ENCODE peak calls at places on chromosome 2, in four cellular contexts. P is NCI-H1092 treated with DMSO at 0.1 percent for 48 hours, B is heart left ventricle, M is H54. H is an unnamed sample.

GRCh38 chr2:74881176-74881575 is 47.2 kb downstream of the HK2 start:
- DNase-seq in P (no peak), B (no peak), M (no peak), H (no peak)

GRCh38 chr2:13056259-13056843 is 339.6 kb downstream of the TRIB2 start:
- DNase-seq in P (peak; percentile 2), B (no peak), M (no peak), H (peak; percentile 2)

GRCh38 chr2:26691881-26692813 is at the start of gene KCNK3:
- DNase-seq in P (peak; percentile 72), B (peak; percentile 75), M (peak; percentile 30), H (peak; percentile 19)

GRCh38 chr2:48851161-48851560 is 95.6 kb upstream of the LHCGR start:
- DNase-seq in P (no peak), B (no peak), M (no peak), H (no peak)

GRCh38 chr2:57296795-57297517 is 749.6 kb upstream of the VRK2 start:
- DNase-seq in P (no peak), B (no peak), M (no peak), H (no peak)

GRCh38 chr2:207530160-207531023 is 630 bp downstream of the CREB1 start:
- DNase-seq in P (peak; percentile 21), B (peak; percentile 55), M (peak; percentile 30), H (peak; percentile 67)

GRCh38 chr2:126222316-126222715 is 433.6 kb upstream of the GYPC start:
- DNase-seq in P (no peak), B (no peak), M (no peak), H (peak; percentile 11)

GRCh38 chr2:146094185-146094584 is 1574.3 kb upstream of the ZEB2 start:
- DNase-seq in P (no peak), B (no peak), M (no peak), H (no peak)

GRCh38 chr2:183185534-183185933 is 61.3 kb downstream of the NUP35 start:
- DNase-seq in P (no peak), B (no peak), M (no peak), H (no peak)

GRCh38 chr2:143426296-143426695 is 297.1 kb downstream of the ARHGAP15 start:
- DNase-seq in P (no peak), B (no peak), M (peak; percentile 15), H (no peak)

GRCh38 chr2:61135510-61135909 is 26.5 kb upstream of the C2orf74 start:
- DNase-seq in P (no peak), B (no peak), M (peak; percentile 11), H (peak; percentile 39)

GRCh38 chr2:145638675-145639074 is 1118.8 kb upstream of the ZEB2 start:
- DNase-seq in P (no peak), B (no peak), M (no peak), H (no peak)

GRCh38 chr2:17918789-17919188 is 40.3 kb downstream of the KCNS3 start:
- DNase-seq in P (no peak), B (no peak), M (no peak), H (no peak)

GRCh38 chr2:218829868-218830451 is 1.6 kb downstream of the PRKAG3 start:
- DNase-seq in P (no peak), B (peak; percentile 33), M (no peak), H (no peak)

GRCh38 chr2:233273120-233273519 is 21.6 kb downstream of the ATG16L1 start:
- DNase-seq in P (no peak), B (no peak), M (no peak), H (no peak)

GRCh38 chr2:96145028-96145939 is at the start of gene DUSP2:
- DNase-seq in P (peak; percentile 31), B (peak; percentile 79), M (no peak), H (peak; percentile 67)

GRCh38 chr2:233217892-233218377 is 33.5 kb upstream of the ATG16L1 start:
- DNase-seq in P (no peak), B (no peak), M (no peak), H (peak; percentile 24)

GRCh38 chr2:120161190-120161589 is 62.0 kb downstream of the TMEM185B start:
- DNase-seq in P (no peak), B (no peak), M (no peak), H (no peak)

GRCh38 chr2:203562283-203562682 is 27.2 kb upstream of the RAPH1 start:
- DNase-seq in P (no peak), B (peak; percentile 22), M (no peak), H (no peak)

GRCh38 chr2:101814752-101815151 is 117.2 kb downstream of the MAP4K4 start:
- DNase-seq in P (no peak), B (no peak), M (no peak), H (no peak)

GRCh38 chr2:6955523-6956136 is 38.4 kb downstream of the RNF144A start:
- DNase-seq in P (no peak), B (no peak), M (no peak), H (no peak)

GRCh38 chr2:88442501-88442900 is 10.0 kb downstream of the FOXI3 start:
- DNase-seq in P (no peak), B (no peak), M (no peak), H (no peak)

GRCh38 chr2:120094795-120095194 is 81.9 kb downstream of the EPB41L5 start:
- DNase-seq in P (no peak), B (no peak), M (no peak), H (no peak)

GRCh38 chr2:132670961-132671781 is 1.2 kb upstream of the LYPD1 start:
- DNase-seq in P (peak; percentile 18), B (no peak), M (peak; percentile 45), H (no peak)

GRCh38 chr2:72115361-72116080 is 32.1 kb downstream of the CYP26B1 start:
- DNase-seq in P (no peak), B (no peak), M (peak; percentile 96), H (peak; percentile 29)

GRCh38 chr2:88187038-88187676 is 17.0 kb downstream of the THNSL2 start:
- DNase-seq in P (peak; percentile 49), B (peak; percentile 25), M (peak; percentile 55), H (peak; percentile 89)

H was measured in small intestine.